ENCODE peak calls at places on chromosomes 13 and 19, in four cellular contexts. P, L, Y and K are unnamed samples.

GRCh38 chr19:41811036-41811435 is 14.6 kb downstream of the CEACAM3 start:
- DNase-seq in P (no peak), L (peak), Y (no peak), K (no peak)

GRCh38 chr13:20721454-20722357 is 18.2 kb downstream of the IL17D start:
- DNase-seq in P (peak), L (peak), Y (no peak), K (no peak)

GRCh38 chr13:26771796-26772195 is 11.2 kb upstream of the GPR12 start:
- DNase-seq in P (no peak), L (no peak), Y (no peak), K (no peak)

GRCh38 chr19:33143897-33144405 is 12.0 kb downstream of the WDR88 start:
- DNase-seq in P (peak), L (peak), Y (peak), K (peak)

GRCh38 chr13:32781906-32782305 is 195.7 kb downstream of the PDS5B start:
- DNase-seq in P (no peak), L (no peak), Y (no peak), K (no peak)

GRCh38 chr13:111475488-111475887 is 155.0 kb downstream of the TEX29 start:
- DNase-seq in P (no peak), L (no peak), Y (no peak), K (no peak)

GRCh38 chr13:99658266-99658991 is 157.2 kb downstream of the TM9SF2 start:
- DNase-seq in P (peak), L (peak), Y (peak), K (no peak)

GRCh38 chr19:2302319-2303208 is 5.4 kb downstream of the LINGO3 start:
- DNase-seq in P (no peak), L (no peak), Y (no peak), K (no peak)

GRCh38 chr19:40465025-40465780 is at the start of gene BLVRB:
- DNase-seq in P (no peak), L (peak), Y (peak), K (no peak)

GRCh38 chr19:35155441-35155840 is 906 bp downstream of the FXYD5 start:
- DNase-seq in P (no peak), L (no peak), Y (peak), K (no peak)

GRCh38 chr13:45292176-45292575 is 48.8 kb downstream of the TPT1 start:
- DNase-seq in P (peak), L (no peak), Y (no peak), K (no peak)

GRCh38 chr13:62829476-62829875 is 1413.8 kb upstream of the PCDH20 start:
- DNase-seq in P (no peak), L (no peak), Y (no peak), K (no peak)

GRCh38 chr19:17720487-17720839 is 1.2 kb downstream of the MAP1S start:
- DNase-seq in P (no peak), L (no peak), Y (no peak), K (no peak)

GRCh38 chr19:11581740-11582139 is 4.3 kb upstream of the ACP5 start:
- DNase-seq in P (no peak), L (no peak), Y (peak), K (no peak)

GRCh38 chr19:10568444-10568825 is 344 bp downstream of the CDKN2D start:
- DNase-seq in P (peak), L (peak), Y (peak), K (no peak)

GRCh38 chr19:39502640-39503417 is 4.1 kb downstream of the DLL3 start:
- DNase-seq in P (peak), L (no peak), Y (peak), K (no peak)

GRCh38 chr13:20124303-20124702 is 36.5 kb downstream of the GJA3 start:
- DNase-seq in P (no peak), L (no peak), Y (no peak), K (no peak)

GRCh38 chr13:109009756-109010155 is 380.3 kb downstream of the MYO16 start:
- DNase-seq in P (no peak), L (no peak), Y (no peak), K (no peak)

GRCh38 chr13:94544922-94545321 is 51.0 kb downstream of the TGDS start:
- DNase-seq in P (no peak), L (no peak), Y (no peak), K (no peak)

GRCh38 chr13:40197936-40198335 is 468.5 kb downstream of the FOXO1 start:
- DNase-seq in P (no peak), L (no peak), Y (no peak), K (no peak)

GRCh38 chr19:492091-492531 is 4.2 kb upstream of the MADCAM1 start:
- DNase-seq in P (no peak), L (no peak), Y (no peak), K (no peak)

GRCh38 chr19:4991996-4992698 is 23.2 kb downstream of the KDM4B start:
- DNase-seq in P (no peak), L (no peak), Y (no peak), K (no peak)

GRCh38 chr13:110797230-110797877 is 83.9 kb downstream of the ING1 start:
- DNase-seq in P (no peak), L (no peak), Y (no peak), K (no peak)

GRCh38 chr19:11848594-11849263 is at the start of gene ZNF439:
- DNase-seq in P (peak), L (peak), Y (peak), K (no peak)

GRCh38 chr19:38073806-38074685 is 150.0 kb downstream of the DPF1 start:
- DNase-seq in P (no peak), L (no peak), Y (no peak), K (no peak)